ENCODE peak calls at places on chromosomes 16 and 17, in seven cellular contexts. Z is CD8-positive, alpha-beta T cell; G is endothelial cell of umbilical vein; X is GM23338; I is mucosa of descending colon; Y is HCT116; D is A549. M is an unnamed sample.
A peak's percentile ranks its signal among the peaks of the same experiment; 100 is the strongest.

GRCh38 chr17:33435716-33436301 is 142.7 kb upstream of the ASIC2 start:
- DNase-seq in Z (no peak), G (no peak), X (no peak), I (no peak), Y (no peak), D (no peak), M (no peak)

GRCh38 chr16:52629296-52629695 is 82.4 kb upstream of the TOX3 start:
- DNase-seq in Z (no peak), G (no peak), X (no peak), I (no peak), Y (no peak), D (no peak), M (no peak)

GRCh38 chr17:35337364-35337763 is 36.1 kb downstream of the SLFN11 start:
- DNase-seq in Z (no peak), G (no peak), X (no peak), I (no peak), Y (no peak), D (no peak), M (no peak)

GRCh38 chr16:48504216-48504615 is 105.8 kb downstream of the N4BP1 start:
- DNase-seq in Z (no peak), G (no peak), X (no peak), I (no peak), Y (no peak), D (no peak), M (no peak)

GRCh38 chr17:9360610-9361571 is 214.7 kb downstream of the STX8 start:
- DNase-seq in Z (no peak), G (no peak), X (no peak), I (peak; percentile 4), Y (no peak), D (peak; percentile 70), M (no peak)

GRCh38 chr17:79789943-79790804 is 6.7 kb downstream of the CBX8 start:
- DNase-seq in Z (no peak), G (no peak), X (peak; percentile 81), I (no peak), Y (no peak), D (peak; percentile 95), M (peak; percentile 82)

GRCh38 chr17:45413498-45413923 is 19.2 kb downstream of the ARHGAP27 start:
- DNase-seq in Z (no peak), G (no peak), X (no peak), I (peak; percentile 92), Y (no peak), D (no peak), M (peak; percentile 73)

GRCh38 chr16:24999856-25000447 is 15.2 kb downstream of the ARHGAP17 start:
- DNase-seq in Z (no peak), G (no peak), X (no peak), I (no peak), Y (no peak), D (no peak), M (peak; percentile 44)

GRCh38 chr17:65268832-65269231 is 131.7 kb downstream of the RGS9 start:
- DNase-seq in Z (no peak), G (peak; percentile 27), X (no peak), I (no peak), Y (no peak), D (no peak), M (no peak)

GRCh38 chr16:53048139-53048915 is 4.4 kb downstream of the CHD9NB start:
- DNase-seq in Z (no peak), G (no peak), X (no peak), I (peak; percentile 56), Y (no peak), D (no peak), M (no peak)

GRCh38 chr16:24309222-24309905 is 53.2 kb downstream of the CACNG3 start:
- DNase-seq in Z (no peak), G (peak; percentile 78), X (no peak), I (no peak), Y (peak; percentile 36), D (no peak), M (no peak)

GRCh38 chr16:25219070-25219737 is 2.5 kb downstream of the AQP8 start:
- DNase-seq in Z (no peak), G (no peak), X (no peak), I (no peak), Y (no peak), D (no peak), M (no peak)

GRCh38 chr16:14358697-14359305 is 271.3 kb downstream of the PARN start:
- DNase-seq in Z (no peak), G (no peak), X (no peak), I (no peak), Y (no peak), D (no peak), M (no peak)

GRCh38 chr17:61376931-61377838 is 22.5 kb upstream of the TBX2 start:
- DNase-seq in Z (no peak), G (no peak), X (no peak), I (no peak), Y (no peak), D (no peak), M (no peak)

GRCh38 chr16:70649300-70649699 is 2.9 kb downstream of the IL34 start:
- DNase-seq in Z (no peak), G (no peak), X (no peak), I (no peak), Y (no peak), D (no peak), M (no peak)

GRCh38 chr17:12627177-12627629 is 38.5 kb upstream of the MYOCD start:
- DNase-seq in Z (no peak), G (no peak), X (no peak), I (no peak), Y (no peak), D (peak; percentile 85), M (peak; percentile 32)

GRCh38 chr16:68902376-68903345 is 59.3 kb downstream of the TANGO6 start:
- DNase-seq in Z (no peak), G (peak; percentile 77), X (peak; percentile 93), I (peak; percentile 79), Y (peak; percentile 72), D (peak; percentile 58), M (no peak)

GRCh38 chr17:73340093-73340596 is 28.3 kb upstream of the CDC42EP4 start:
- DNase-seq in Z (no peak), G (no peak), X (no peak), I (no peak), Y (peak; percentile 71), D (peak; percentile 99), M (no peak)

GRCh38 chr16:81585785-81586184 is 141.2 kb downstream of the CMIP start:
- DNase-seq in Z (no peak), G (no peak), X (peak; percentile 77), I (no peak), Y (peak; percentile 64), D (no peak), M (peak; percentile 1)

GRCh38 chr17:1774390-1775176 is 12.7 kb downstream of the SERPINF1 start:
- DNase-seq in Z (no peak), G (no peak), X (no peak), I (no peak), Y (no peak), D (no peak), M (no peak)
- H3K4me1 ChIP-seq in Z (peaks cover 16% of the 10 kb centered on the region), G (peaks cover under 1% of the 10 kb centered on the region), X (peaks cover 8% of the 10 kb centered on the region), I (no peaks in the 10 kb centered on the region), Y (no peaks in the 10 kb centered on the region), D (peaks cover 7% of the 10 kb centered on the region), M (peaks cover 9% of the 10 kb centered on the region)

GRCh38 chr17:15782809-15783208 is 50.7 kb downstream of the TBC1D26 start:
- DNase-seq in Z (no peak), G (peak; percentile 36), X (peak; percentile 53), I (peak; percentile 75), Y (no peak), D (no peak), M (peak; percentile 62)
- H3K4me3 ChIP-seq in Z (no peak overlapping the region), G (peak overlapping the region; percentile 22), X (no peak overlapping the region), I (no peak overlapping the region), Y (no peak overlapping the region), D (no peak overlapping the region), M (peak overlapping the region; percentile 57)

GRCh38 chr17:63291243-63291642 is 154.9 kb downstream of the CYB561 start:
- DNase-seq in Z (no peak), G (no peak), X (no peak), I (no peak), Y (no peak), D (no peak), M (no peak)
- TF ChIP-seq CTCF in Z (no peak), G (no peak), X (no peak), I (no peak), Y (no peak), D (no peak), M (no peak)

DNA sequence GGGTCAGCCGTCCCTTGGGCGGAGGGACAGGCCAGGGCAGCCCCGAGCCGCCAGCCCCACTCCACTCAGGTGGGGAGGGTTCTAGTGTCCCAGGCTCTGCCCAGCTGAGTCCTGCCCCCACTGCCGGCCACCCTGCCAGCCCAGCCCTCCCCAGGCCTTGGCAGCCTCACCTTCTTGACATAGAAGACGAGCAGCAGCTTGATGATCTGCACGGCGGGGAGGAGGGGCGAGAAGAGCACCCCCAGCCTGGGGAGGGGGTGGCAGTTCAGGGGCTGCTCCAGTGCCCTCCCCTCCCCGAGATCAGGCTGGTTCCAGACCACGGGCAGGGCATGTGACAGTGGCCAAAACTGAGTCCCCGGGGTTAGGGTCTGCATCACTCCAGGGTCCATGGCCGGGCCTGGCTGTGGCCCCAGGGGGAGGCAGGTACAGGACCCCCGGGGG is 9.7 kb downstream of the TMC6 start:
- DNase-seq in Z (no peak), G (no peak), X (no peak), I (no peak), Y (no peak), D (no peak), M (no peak)
- H3K4me1 ChIP-seq in Z (peaks cover 83% of the 10 kb centered on the region), G (no peaks in the 10 kb centered on the region), X (no peaks in the 10 kb centered on the region), I (peaks cover 8% of the 10 kb centered on the region), Y (no peaks in the 10 kb centered on the region), D (no peaks in the 10 kb centered on the region), M (peaks cover 27% of the 10 kb centered on the region)

M was measured in heart left ventricle.